ENCODE peak calls at places on chromosomes 4 and X, in six cellular contexts. E is ovary, V is right lobe of liver, Z is lung, D is stomach, J is neural progenitor cell. I is an unnamed sample.
A peak's percentile ranks its signal among the peaks of the same experiment; 100 is the strongest.

GRCh38 chr4:74640111-74640903 is 154.0 kb downstream of the BTC start:
- DNase-seq in V (no peak), J (no peak), Z (no peak), D (no peak), E (no peak), I (no peak)

GRCh38 chrX:2325076-2325784 is 175.5 kb downstream of the DHRSX start:
- DNase-seq in V (peak; percentile 76), E (peak; percentile 87), J (no peak), Z (peak; percentile 84), D (peak; percentile 84), I (peak; percentile 54)

GRCh38 chr4:123479944-123480343 is 83.3 kb downstream of the SPRY1 start:
- DNase-seq in V (no peak), D (no peak), E (no peak), Z (peak; percentile 53), J (no peak), I (no peak)

GRCh38 chr4:77434299-77435092 is 171.1 kb upstream of the CXCL13 start:
- DNase-seq in E (peak; percentile 85), Z (no peak), V (peak; percentile 70), D (no peak), J (no peak), I (peak; percentile 4)

GRCh38 chrX:358651-359143 is 28.0 kb downstream of the PPP2R3B start:
- DNase-seq in V (peak; percentile 37), D (no peak), J (no peak), E (no peak), Z (no peak), I (peak; percentile 31)

GRCh38 chr4:91758487-91758886 is 545.3 kb upstream of the GRID2 start:
- DNase-seq in Z (no peak), V (no peak), J (no peak), E (no peak), D (no peak), I (no peak)

GRCh38 chrX:134695999-134696398 is 37.7 kb upstream of the PLAC1 start:
- DNase-seq in Z (no peak), J (no peak), E (no peak), V (no peak), D (no peak), I (no peak)

GRCh38 chr4:20433101-20433705 is 181.5 kb downstream of the SLIT2 start:
- DNase-seq in E (no peak), J (peak; percentile 55), Z (no peak), V (no peak), D (no peak), I (no peak)

GRCh38 chr4:186727149-186727976 is 3.7 kb upstream of the FAT1 start:
- DNase-seq in D (no peak), J (peak; percentile 58), V (no peak), E (no peak), Z (no peak), I (no peak)

DNA sequence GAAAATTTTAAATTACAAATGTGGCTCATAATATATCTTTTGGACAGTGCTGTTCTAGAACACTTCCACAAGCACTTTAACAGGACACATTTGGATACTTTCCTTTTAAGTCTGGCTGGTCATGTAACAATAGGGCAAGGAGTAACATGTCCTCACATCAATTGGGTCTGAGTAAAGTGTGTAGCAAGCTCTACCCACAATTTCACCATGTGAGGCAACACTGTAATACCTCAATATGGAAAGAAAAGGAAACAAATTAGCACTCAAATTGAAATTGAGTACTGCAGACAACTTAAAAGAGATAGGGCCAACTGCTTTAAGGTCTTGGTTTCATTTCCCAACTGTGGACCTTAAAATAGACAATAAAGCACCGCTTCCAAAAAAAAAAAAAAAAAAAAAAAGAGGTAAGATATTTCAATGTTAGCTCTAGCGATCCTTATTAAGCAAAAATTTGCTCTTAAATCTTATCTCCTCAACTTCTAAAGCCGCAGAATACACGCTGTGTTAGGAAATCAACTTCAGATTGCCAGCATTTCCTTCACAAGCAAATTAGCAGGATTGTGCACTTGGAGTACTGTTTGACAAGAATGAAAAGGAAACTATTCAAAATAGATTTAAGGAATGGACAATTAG is 1.7 kb downstream of the CASK start:
- DNase-seq in J (peak; percentile 4), D (no peak), Z (no peak), E (no peak), V (no peak), I (no peak)
- H3K4me1 ChIP-seq in J (peaks cover 23% of the 10 kb centered on the region), D (peaks cover 13% of the 10 kb centered on the region), Z (no peaks in the 10 kb centered on the region), E (no peaks in the 10 kb centered on the region), V (no peaks in the 10 kb centered on the region), I (no peaks in the 10 kb centered on the region)

GRCh38 chr4:21469438-21470032 is 479.0 kb downstream of the KCNIP4 start:
- DNase-seq in V (no peak), J (peak; percentile 31), Z (no peak), D (no peak), E (no peak), I (no peak)
- TF ChIP-seq CTCF in V (peak; percentile 67), J (peak; percentile 76), Z (no peak), D (peak; percentile 31), E (no peak), I (peak; percentile 14)

DNA sequence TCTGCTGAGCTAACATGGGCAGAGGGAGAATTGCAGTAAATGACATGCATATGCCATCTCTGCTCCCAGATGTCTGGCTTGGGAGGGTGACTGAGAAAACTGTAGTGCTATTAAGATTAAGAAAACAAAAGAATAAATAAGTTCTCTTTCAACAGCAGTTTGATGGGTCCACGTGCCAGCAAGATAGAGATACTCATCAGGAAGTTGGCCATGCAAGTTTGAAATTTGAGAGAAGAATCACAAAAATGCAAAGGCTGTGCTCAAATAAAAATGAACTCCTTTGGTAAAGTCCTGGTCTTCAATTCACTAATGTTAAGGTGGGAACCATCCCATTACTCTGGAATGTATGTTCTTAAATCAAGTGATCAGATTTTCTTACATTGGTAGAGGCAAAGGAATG is 7.1 kb downstream of the NFXL1 start:
- DNase-seq in E (no peak), D (no peak), J (no peak), Z (no peak), V (no peak), I (no peak)
- H3K36me3 ChIP-seq in E (no peaks in the 10 kb centered on the region), D (peaks cover 73% of the 10 kb centered on the region), J (peaks cover 4% of the 10 kb centered on the region), Z (peaks cover 5% of the 10 kb centered on the region), V (peaks cover 28% of the 10 kb centered on the region), I (no peaks in the 10 kb centered on the region)

GRCh38 chr4:85860066-85860465 is 385.1 kb downstream of the ARHGAP24 start:
- DNase-seq in E (no peak), D (no peak), Z (no peak), V (no peak), J (no peak), I (no peak)
- H3K4me1 ChIP-seq in E (no peaks in the 10 kb centered on the region), D (peaks cover 54% of the 10 kb centered on the region), Z (no peaks in the 10 kb centered on the region), V (no peaks in the 10 kb centered on the region), J (peaks cover 11% of the 10 kb centered on the region), I (no peaks in the 10 kb centered on the region)

DNA sequence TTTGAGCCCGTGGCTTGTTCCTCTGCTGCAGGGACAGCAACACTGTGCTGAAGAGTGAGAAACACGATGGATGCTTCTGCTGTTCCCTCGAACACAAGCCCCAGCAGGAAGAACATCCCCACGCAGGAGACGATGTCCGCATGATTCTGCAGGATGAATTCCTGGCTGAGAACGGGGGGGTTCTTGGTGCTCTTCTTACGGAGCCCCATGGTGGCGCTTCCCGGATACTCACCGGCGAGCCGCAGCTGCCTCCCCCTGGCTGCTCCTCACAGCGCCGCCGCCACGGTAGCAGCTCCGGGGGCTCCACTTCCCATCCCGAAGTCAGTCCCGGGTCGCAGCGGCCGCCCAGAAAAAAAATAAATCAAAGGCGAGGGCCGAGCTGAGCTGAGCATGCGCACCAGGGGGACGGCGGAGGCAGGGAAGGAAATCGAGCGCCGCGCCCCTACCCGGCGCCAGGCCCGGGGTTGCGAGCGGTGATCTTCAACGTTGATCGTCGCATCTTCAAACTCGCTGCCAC is at the start of gene TRAM1L1:
- DNase-seq in J (peak; percentile 87), E (peak; percentile 77), V (peak; percentile 59), D (peak; percentile 64), Z (peak; percentile 58), I (peak; percentile 58)
- TF ChIP-seq CTCF in J (peak; percentile 42), E (no peak), V (no peak), D (no peak), Z (no peak), I (no peak)

DNA sequence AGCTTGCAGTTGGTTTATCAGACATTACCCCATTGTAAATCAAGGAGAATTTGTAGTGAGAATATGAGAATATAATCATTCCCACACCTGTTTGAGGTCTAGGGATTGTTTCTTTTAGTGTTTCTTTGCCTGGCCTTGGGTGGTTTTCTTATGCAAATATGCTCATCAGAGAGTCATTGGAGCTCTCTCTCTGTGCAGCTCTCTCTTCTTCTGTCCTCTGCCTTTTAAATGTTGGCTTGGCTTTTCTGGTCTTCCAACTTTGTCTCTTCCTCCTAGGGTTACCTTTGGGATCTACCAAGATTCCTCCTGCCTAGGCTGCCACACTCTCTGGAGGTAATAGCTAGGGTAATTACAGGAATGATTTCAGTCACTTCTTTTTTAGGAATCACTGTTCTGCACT is 102.3 kb upstream of the ARSJ start:
- DNase-seq in V (no peak), J (no peak), Z (no peak), E (no peak), D (no peak), I (no peak)
- H3K36me3 ChIP-seq in V (no peaks in the 10 kb centered on the region), J (no peaks in the 10 kb centered on the region), Z (no peaks in the 10 kb centered on the region), E (no peaks in the 10 kb centered on the region), D (no peaks in the 10 kb centered on the region), I (no peaks in the 10 kb centered on the region)

GRCh38 chr4:152097371-152097770 is 336.6 kb upstream of the GATB start:
- DNase-seq in J (no peak), V (no peak), E (no peak), Z (no peak), D (no peak), I (no peak)

GRCh38 chr4:152099555-152099954 is 338.7 kb upstream of the GATB start:
- DNase-seq in E (no peak), J (no peak), Z (no peak), V (no peak), D (no peak), I (no peak)

GRCh38 chr4:152098365-152099060 is 337.7 kb upstream of the GATB start:
- DNase-seq in V (no peak), Z (no peak), J (no peak), D (no peak), E (no peak), I (no peak)

GRCh38 chr4:152100378-152101201 is 339.8 kb upstream of the GATB start:
- DNase-seq in Z (no peak), E (no peak), V (no peak), J (no peak), D (peak; percentile 37), I (peak; percentile 59)

DNA sequence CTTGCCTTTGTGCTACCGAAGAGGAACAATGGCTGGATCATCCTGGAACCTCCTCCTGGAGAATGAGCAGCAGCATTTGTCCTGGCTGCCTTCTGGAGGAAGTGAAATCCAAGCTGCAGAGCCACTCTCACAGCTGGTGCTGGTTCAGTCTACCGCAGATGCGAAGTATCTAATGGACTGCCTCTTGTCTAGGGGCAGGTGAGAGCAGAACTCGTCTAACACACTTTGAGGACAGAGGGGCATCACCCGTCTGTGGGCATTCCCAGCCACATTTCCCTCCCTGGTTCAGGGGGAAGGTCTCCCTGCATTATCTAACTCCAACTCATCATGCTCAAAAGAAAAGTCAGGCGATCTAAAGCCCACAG is 338.2 kb upstream of the GATB start:
- DNase-seq in J (no peak), D (no peak), E (no peak), Z (no peak), V (no peak), I (no peak)
- H3K4me1 ChIP-seq in J (no peaks in the 10 kb centered on the region), D (peaks cover 34% of the 10 kb centered on the region), E (no peaks in the 10 kb centered on the region), Z (peaks cover 7% of the 10 kb centered on the region), V (no peaks in the 10 kb centered on the region), I (peaks cover 11% of the 10 kb centered on the region)

DNA sequence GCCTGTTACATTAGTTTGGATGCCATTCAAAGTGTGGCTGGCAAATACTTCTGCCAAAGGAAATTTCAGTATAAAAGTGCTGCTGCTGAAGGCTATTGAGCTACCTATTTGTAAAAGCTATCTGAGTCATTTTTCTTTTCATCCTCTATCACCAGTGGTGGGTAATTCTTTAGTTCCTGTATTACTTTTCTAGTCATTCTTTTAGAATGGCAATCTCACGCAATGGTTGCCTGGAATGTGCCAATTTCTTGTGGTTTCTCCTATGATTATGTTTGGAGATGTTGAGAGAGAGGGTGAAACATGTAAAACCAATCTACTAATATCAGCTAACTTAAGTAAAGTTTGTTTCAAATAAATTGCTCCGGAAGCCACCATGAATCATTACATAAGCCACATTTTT is 685.0 kb downstream of the RAPGEF2 start:
- DNase-seq in J (no peak), Z (no peak), D (no peak), V (no peak), E (no peak), I (no peak)
- TF ChIP-seq CTCF in J (no peak), Z (no peak), D (no peak), V (no peak), E (no peak), I (no peak)